ENCODE peak calls at places on chromosomes 1 and 21, in five cellular contexts. X, M, C, E and P are unnamed samples.

GRCh38 chr1:185495017-185495416 is 178.0 kb upstream of the IVNS1ABP start:
- DNase-seq in C (no peak), E (no peak), X (no peak), M (no peak), P (no peak)

GRCh38 chr1:211925016-211925415 is 94.5 kb upstream of the LPGAT1 start:
- DNase-seq in E (no peak), X (no peak), C (peak; percentile 88), M (no peak), P (peak; percentile 12)

GRCh38 chr1:99146129-99146848 is 118.0 kb upstream of the PLPPR4 start:
- DNase-seq in M (no peak), X (no peak), E (no peak), C (no peak), P (peak; percentile 7)

GRCh38 chr21:39025198-39025597 is 158.1 kb downstream of the PSMG1 start:
- DNase-seq in C (no peak), M (no peak), X (no peak), E (no peak), P (no peak)

GRCh38 chr1:31033573-31033972 is 31.9 kb downstream of the PUM1 start:
- DNase-seq in C (no peak), E (no peak), X (no peak), M (no peak), P (no peak)

GRCh38 chr1:52632732-52633290 is at the start of gene SHISAL2A:
- DNase-seq in X (no peak), C (no peak), M (no peak), E (no peak), P (no peak)

GRCh38 chr1:29620631-29621030 is 384.3 kb downstream of the PTPRU start:
- DNase-seq in X (peak; percentile 6), C (no peak), E (peak; percentile 66), M (no peak), P (no peak)

GRCh38 chr1:220575718-220576497 is 48.0 kb downstream of the MARK1 start:
- DNase-seq in X (no peak), E (no peak), C (no peak), M (no peak), P (no peak)

GRCh38 chr1:211947396-211948295 is 87.7 kb downstream of the INTS7 start:
- DNase-seq in C (peak; percentile 98), M (no peak), X (no peak), E (no peak), P (no peak)

GRCh38 chr1:169586395-169587255 is at the start of gene F5:
- DNase-seq in M (peak; percentile 40), X (peak; percentile 55), E (no peak), C (peak; percentile 84), P (peak; percentile 97)

GRCh38 chr1:201050515-201051277 is 27.2 kb upstream of the KIF21B start:
- DNase-seq in M (no peak), X (no peak), C (no peak), E (no peak), P (peak; percentile 45)

GRCh38 chr1:65011983-65012382 is 45.6 kb upstream of the JAK1 start:
- DNase-seq in M (no peak), E (no peak), X (no peak), C (no peak), P (no peak)

GRCh38 chr1:186884266-186884665 is 55.5 kb downstream of the PLA2G4A start:
- DNase-seq in M (no peak), X (no peak), E (no peak), C (no peak), P (no peak)

GRCh38 chr1:209590405-209590804 is 6.9 kb downstream of the CAMK1G start:
- DNase-seq in M (peak; percentile 36), X (no peak), C (no peak), E (no peak), P (no peak)

GRCh38 chr1:44077421-44077820 is 41.2 kb upstream of the KLF17 start:
- DNase-seq in X (no peak), E (no peak), C (no peak), M (no peak), P (no peak)

GRCh38 chr1:8602471-8603219 is 214.8 kb downstream of the RERE start:
- DNase-seq in C (peak; percentile 52), X (no peak), M (no peak), E (no peak), P (no peak)

GRCh38 chr1:181479137-181479745 is 4.1 kb upstream of the CACNA1E start:
- DNase-seq in E (no peak), X (no peak), M (peak; percentile 34), C (peak; percentile 71), P (peak; percentile 85)

GRCh38 chr1:203316626-203317093 is 11.3 kb downstream of the BTG2 start:
- DNase-seq in X (no peak), E (no peak), M (no peak), C (no peak), P (no peak)

GRCh38 chr1:225980005-225980404 is 19.1 kb downstream of the SDE2 start:
- DNase-seq in E (no peak), C (peak; percentile 60), M (no peak), X (no peak), P (no peak)

GRCh38 chr21:46227811-46228344 is 696 bp downstream of the LSS start:
- DNase-seq in E (no peak), M (no peak), C (no peak), X (no peak), P (no peak)

GRCh38 chr1:228099331-228099732 is 3.8 kb downstream of the C1orf35 start:
- DNase-seq in E (no peak), M (no peak), X (no peak), C (no peak), P (no peak)

GRCh38 chr1:218312509-218312908 is 27.4 kb downstream of the RRP15 start:
- DNase-seq in E (no peak), C (no peak), M (no peak), X (no peak), P (no peak)

GRCh38 chr1:116832268-116832931 is 77.3 kb upstream of the PTGFRN start:
- DNase-seq in M (no peak), C (no peak), X (no peak), E (no peak), P (peak; percentile 68)

GRCh38 chr1:55812281-55812680 is 597.1 kb upstream of the USP24 start:
- DNase-seq in E (no peak), C (no peak), M (no peak), X (no peak), P (no peak)